ENCODE peak calls at places on chromosomes 12 and 14, in five cellular contexts. P, R, A, W and B are unnamed samples.

GRCh38 chr12:10304161-10304574 is 3.5 kb upstream of the KLRD1 start:
- DNase-seq in P (no peak), R (no peak), A (no peak), W (no peak), B (no peak)

GRCh38 chr12:99444859-99445316 is 202.7 kb upstream of the GARIN6 start:
- DNase-seq in P (no peak), R (no peak), A (no peak), W (no peak), B (no peak)

GRCh38 chr12:53096089-53096741 is 1.3 kb upstream of the IGFBP6 start:
- DNase-seq in P (no peak), R (peak; percentile 80), A (peak; percentile 94), W (no peak), B (no peak)

GRCh38 chr12:57535764-57536596 is 11.0 kb downstream of the DCTN2 start:
- DNase-seq in P (no peak), R (no peak), A (no peak), W (no peak), B (no peak)

GRCh38 chr14:102831163-102831804 is 54.0 kb downstream of the TRAF3 start:
- DNase-seq in P (no peak), R (no peak), A (no peak), W (no peak), B (no peak)

GRCh38 chr12:112381421-112381897 is 772 bp downstream of the HECTD4 start:
- DNase-seq in P (peak; percentile 4), R (peak; percentile 12), A (peak; percentile 75), W (no peak), B (peak; percentile 42)

GRCh38 chr14:99435327-99435726 is 45.3 kb downstream of the SETD3 start:
- DNase-seq in P (no peak), R (no peak), A (no peak), W (no peak), B (no peak)

GRCh38 chr12:120843472-120843871 is 60.7 kb downstream of the SPPL3 start:
- DNase-seq in P (no peak), R (no peak), A (no peak), W (no peak), B (no peak)

GRCh38 chr14:29528889-29529288 is 398.8 kb downstream of the PRKD1 start:
- DNase-seq in P (no peak), R (no peak), A (no peak), W (no peak), B (no peak)

GRCh38 chr14:68027276-68027675 is 207.7 kb downstream of the RAD51B start:
- DNase-seq in P (no peak), R (no peak), A (no peak), W (no peak), B (no peak)

GRCh38 chr12:3293446-3294161 is 197.4 kb upstream of the PRMT8 start:
- DNase-seq in P (no peak), R (no peak), A (no peak), W (no peak), B (no peak)

GRCh38 chr12:105289114-105289904 is 41.2 kb upstream of the C12orf75 start:
- DNase-seq in P (no peak), R (no peak), A (no peak), W (no peak), B (no peak)

GRCh38 chr12:76697849-76698248 is 66.1 kb upstream of the ZDHHC17 start:
- DNase-seq in P (no peak), R (no peak), A (no peak), W (no peak), B (no peak)

GRCh38 chr12:80121661-80122060 is 22.3 kb downstream of the OTOGL start:
- DNase-seq in P (no peak), R (no peak), A (no peak), W (no peak), B (no peak)

GRCh38 chr14:20493634-20494033 is 11.7 kb upstream of the RNASE10 start:
- DNase-seq in P (no peak), R (no peak), A (no peak), W (no peak), B (no peak)

GRCh38 chr14:56216631-56217379 is 98.6 kb downstream of the PELI2 start:
- DNase-seq in P (peak; percentile 78), R (peak; percentile 62), A (peak; percentile 82), W (peak; percentile 1), B (peak; percentile 79)

GRCh38 chr12:12807970-12808702 is 5.0 kb upstream of the DDX47 start:
- DNase-seq in P (no peak), R (peak; percentile 82), A (no peak), W (no peak), B (no peak)